ENCODE peak calls at places on chromosomes 6 and 20, in ten cellular contexts. K, B, D, X, F, U, O, M, H and S are unnamed samples.

GRCh38 chr6:80029442-80029841 is 25.0 kb downstream of the TTK start:
- DNase-seq in K (no peak), B (no peak), D (no peak), X (no peak), F (no peak), U (no peak), O (no peak), M (no peak), H (no peak), S (no peak)

GRCh38 chr6:32982084-32982701 is 13.8 kb downstream of the BRD2 start:
- DNase-seq in K (no peak), B (peak; percentile 25), D (no peak), X (no peak), F (no peak), U (no peak), O (no peak), M (no peak), H (no peak), S (no peak)

GRCh38 chr20:36777576-36777975 is 4.0 kb upstream of the DSN1 start:
- DNase-seq in K (no peak), B (no peak), D (no peak), X (no peak), F (no peak), U (no peak), O (no peak), M (no peak), H (no peak), S (no peak)

GRCh38 chr20:45469336-45470261 is at the start of gene WFDC2:
- DNase-seq in K (no peak), B (no peak), D (peak; percentile 66), X (no peak), F (no peak), U (peak; percentile 86), O (peak; percentile 57), M (no peak), H (peak; percentile 37), S (no peak)

GRCh38 chr6:63355632-63356031 is 35.8 kb upstream of the LGSN start:
- DNase-seq in K (no peak), B (peak; percentile 10), D (no peak), X (no peak), F (no peak), U (no peak), O (no peak), M (no peak), H (no peak), S (no peak)

GRCh38 chr6:158211273-158212055 is 43.3 kb downstream of the GTF2H5 start:
- DNase-seq in K (no peak), B (peak; percentile 40), D (no peak), X (no peak), F (peak; percentile 49), U (no peak), O (no peak), M (no peak), H (no peak), S (no peak)

GRCh38 chr6:958531-958930 is 265.6 kb upstream of the EXOC2 start:
- DNase-seq in K (no peak), B (no peak), D (no peak), X (peak; percentile 57), F (peak; percentile 89), U (no peak), O (no peak), M (no peak), H (no peak), S (no peak)

GRCh38 chr20:50992336-50992732 is 30.6 kb downstream of the KCNG1 start:
- DNase-seq in K (no peak), B (no peak), D (no peak), X (no peak), F (no peak), U (no peak), O (no peak), M (no peak), H (no peak), S (no peak)

GRCh38 chr6:57421503-57421902 is 104.1 kb downstream of the PRIM2 start:
- DNase-seq in K (no peak), B (no peak), D (no peak), X (no peak), F (no peak), U (no peak), O (no peak), M (no peak), H (no peak), S (no peak)

GRCh38 chr20:47951521-47951951 is 166.3 kb upstream of the SULF2 start:
- DNase-seq in K (no peak), B (peak; percentile 29), D (no peak), X (no peak), F (peak; percentile 17), U (no peak), O (no peak), M (no peak), H (no peak), S (no peak)

GRCh38 chr6:105504660-105505059 is 101.8 kb upstream of the PREP start:
- DNase-seq in K (no peak), B (no peak), D (no peak), X (no peak), F (no peak), U (no peak), O (no peak), M (no peak), H (no peak), S (no peak)

GRCh38 chr6:166156942-166157341 is 10.7 kb downstream of the TBXT start:
- DNase-seq in K (no peak), B (peak; percentile 36), D (no peak), X (no peak), F (peak; percentile 9), U (no peak), O (no peak), M (no peak), H (no peak), S (no peak)

GRCh38 chr6:105346052-105346451 is 56.8 kb downstream of the PREP start:
- DNase-seq in K (no peak), B (peak; percentile 91), D (no peak), X (peak; percentile 79), F (peak; percentile 93), U (no peak), O (no peak), M (no peak), H (no peak), S (no peak)

GRCh38 chr6:22129751-22130150 is 167.1 kb downstream of the PRL start:
- DNase-seq in K (no peak), B (no peak), D (no peak), X (no peak), F (no peak), U (no peak), O (no peak), M (no peak), H (no peak), S (no peak)
- H3K9me3 ChIP-seq in K (no peaks in the 10 kb centered on the region), B (no peaks in the 10 kb centered on the region), D (peaks cover 4% of the 10 kb centered on the region), X (no peaks in the 10 kb centered on the region), F (no peaks in the 10 kb centered on the region), U (peaks cover 9% of the 10 kb centered on the region), O (no peaks in the 10 kb centered on the region), M (no peaks in the 10 kb centered on the region), H (no peaks in the 10 kb centered on the region), S (no peaks in the 10 kb centered on the region)

DNA sequence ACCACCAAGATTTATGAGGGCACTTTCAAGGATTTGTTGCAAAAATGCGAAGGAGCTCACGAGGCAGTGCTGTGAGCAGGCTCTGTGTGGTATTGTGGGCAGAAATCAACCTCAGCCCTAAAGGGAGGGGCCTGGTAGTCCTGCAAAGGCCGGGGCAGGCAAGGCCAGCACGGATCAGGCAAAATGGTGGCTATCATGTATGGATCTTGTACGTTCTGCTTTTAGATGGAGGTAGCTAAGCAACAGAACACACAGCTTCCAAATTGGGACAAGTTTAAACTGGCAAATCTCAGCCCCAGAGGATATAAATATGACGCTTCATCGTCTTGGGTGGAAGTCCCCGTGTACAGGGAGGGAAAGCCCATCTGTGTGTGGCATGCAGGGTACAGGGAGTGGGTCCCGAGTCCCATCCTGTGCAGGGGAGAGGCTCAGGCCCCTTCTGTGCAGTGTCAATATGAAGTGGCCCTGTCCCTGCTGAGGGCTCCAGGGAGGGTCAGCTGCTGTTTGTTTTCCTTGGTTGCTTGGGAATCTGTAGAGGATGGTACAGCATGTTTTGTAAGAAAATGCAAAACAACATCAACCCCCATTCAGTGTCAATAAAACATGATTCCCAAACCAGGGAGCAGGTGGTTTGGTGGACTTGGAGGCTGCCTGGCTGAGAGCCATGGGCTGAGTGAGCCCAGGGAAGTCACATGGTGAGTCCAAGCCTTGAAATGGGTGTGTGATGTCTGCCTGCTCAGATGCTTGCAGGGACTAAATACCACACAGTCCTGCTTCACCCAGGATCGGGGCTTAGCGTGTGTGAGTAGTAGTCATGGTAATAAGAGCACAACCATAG is 113.0 kb downstream of the SYCP2 start:
- DNase-seq in K (peak; percentile 63), B (no peak), D (no peak), X (no peak), F (no peak), U (no peak), O (peak; percentile 77), M (no peak), H (no peak), S (no peak)
- H3K9me3 ChIP-seq in K (no peaks in the 10 kb centered on the region), B (no peaks in the 10 kb centered on the region), D (no peaks in the 10 kb centered on the region), X (peaks cover 16% of the 10 kb centered on the region), F (peaks cover 11% of the 10 kb centered on the region), U (no peaks in the 10 kb centered on the region), O (no peaks in the 10 kb centered on the region), M (no peaks in the 10 kb centered on the region), H (no peaks in the 10 kb centered on the region), S (no peaks in the 10 kb centered on the region)

DNA sequence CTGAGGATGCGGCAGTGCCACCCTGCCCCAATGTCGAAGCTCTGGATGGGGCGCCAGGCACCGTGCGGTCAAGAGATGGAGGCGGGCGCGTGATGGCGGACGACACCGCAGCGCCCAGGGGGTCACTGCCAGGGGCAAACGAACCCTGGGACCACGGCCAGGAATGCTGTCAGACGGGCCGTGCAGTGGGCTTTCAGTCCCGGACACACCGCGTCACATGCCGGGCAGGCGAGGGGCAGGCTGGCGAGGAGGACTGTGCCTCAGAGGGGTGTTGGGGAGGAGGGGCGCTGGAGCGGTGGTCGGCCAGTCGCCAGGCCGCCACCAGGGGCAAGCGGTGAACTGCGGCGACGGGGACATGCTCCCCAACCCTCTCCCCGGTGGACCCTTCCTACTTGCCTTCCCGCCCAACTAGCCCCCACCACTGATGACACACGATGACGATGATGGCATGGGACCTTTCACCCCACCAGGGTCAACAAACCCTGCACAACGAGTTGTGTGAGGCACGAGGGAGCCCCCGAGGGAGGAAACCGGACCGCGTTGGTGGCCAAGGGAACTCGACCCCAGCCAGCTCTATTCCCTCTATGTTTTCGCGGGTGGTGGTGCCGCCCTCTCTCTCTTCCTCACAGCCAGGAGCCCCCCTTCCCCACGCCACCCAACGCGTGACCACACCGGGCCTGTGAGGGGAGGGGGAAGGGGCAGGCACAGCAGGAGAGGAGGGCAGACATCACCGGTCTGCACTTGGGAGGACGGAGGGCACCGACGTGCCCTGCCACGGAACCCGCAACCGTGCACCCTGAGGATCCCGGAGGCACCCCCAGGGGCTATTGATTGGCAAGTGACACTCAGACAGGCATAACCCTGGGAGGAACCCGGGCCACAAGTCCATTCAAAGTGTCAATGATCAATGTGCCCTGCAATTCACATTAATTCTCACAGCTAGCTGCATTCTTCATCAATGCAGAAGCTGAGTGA is 1960.9 kb upstream of the DEFB115 start:
- DNase-seq in K (no peak), B (no peak), D (no peak), X (no peak), F (no peak), U (no peak), O (no peak), M (no peak), H (no peak), S (no peak)
- H3K9me3 ChIP-seq in K (no peaks in the 10 kb centered on the region), B (no peaks in the 10 kb centered on the region), D (no peaks in the 10 kb centered on the region), X (peaks cover 59% of the 10 kb centered on the region), F (peaks cover 41% of the 10 kb centered on the region), U (peaks cover 59% of the 10 kb centered on the region), O (no peaks in the 10 kb centered on the region), M (no peaks in the 10 kb centered on the region), H (no peaks in the 10 kb centered on the region), S (no peaks in the 10 kb centered on the region)

GRCh38 chr6:61200444-61200843 is 1085.6 kb downstream of the KHDRBS2 start:
- DNase-seq in K (no peak), B (no peak), D (no peak), X (no peak), F (no peak), U (no peak), O (no peak), M (no peak), H (no peak), S (no peak)

GRCh38 chr6:61203966-61204496 is 1082.0 kb downstream of the KHDRBS2 start:
- DNase-seq in K (no peak), B (no peak), D (no peak), X (no peak), F (no peak), U (no peak), O (no peak), M (no peak), H (no peak), S (no peak)
- H3K9me3 ChIP-seq in K (no peaks in the 10 kb centered on the region), B (no peaks in the 10 kb centered on the region), D (no peaks in the 10 kb centered on the region), X (peaks cover 18% of the 10 kb centered on the region), F (peaks cover 23% of the 10 kb centered on the region), U (peaks cover 83% of the 10 kb centered on the region), O (no peaks in the 10 kb centered on the region), M (no peaks in the 10 kb centered on the region), H (no peaks in the 10 kb centered on the region), S (no peaks in the 10 kb centered on the region)